ENCODE peak calls at places on chromosomes 7 and 10, in nine cellular contexts. F is HepG2, Z is H1, H is transverse colon, V is esophagus muscularis mucosa, U is prostate gland, X is spleen, Y is Panc1, Q is stomach. L is an unnamed sample.

GRCh38 chr10:111392159-111392558 is 315.3 kb downstream of the ADRA2A start:
- DNase-seq in F (no peak), Z (no peak), H (no peak), V (no peak), U (no peak), X (no peak), Y (no peak), Q (no peak), L (no peak)

GRCh38 chr7:144130730-144131129 is 7.8 kb downstream of the OR2A14 start:
- DNase-seq in F (no peak), Z (no peak), H (no peak), V (no peak), U (no peak), X (peak), Y (no peak), Q (no peak), L (no peak)

GRCh38 chr10:75530337-75530736 is 98.9 kb downstream of the LRMDA start:
- DNase-seq in F (no peak), Z (no peak), H (no peak), V (no peak), U (no peak), X (no peak), Y (no peak), Q (no peak), L (no peak)

GRCh38 chr7:37054631-37055300 is 330.5 kb upstream of the AOAH start:
- DNase-seq in F (no peak), Z (no peak), H (no peak), V (no peak), U (no peak), X (no peak), Y (no peak), Q (no peak), L (no peak)

GRCh38 chr7:124810605-124811004 is 45.0 kb upstream of the GPR37 start:
- DNase-seq in F (no peak), Z (no peak), H (no peak), V (no peak), U (no peak), X (no peak), Y (no peak), Q (no peak), L (no peak)

GRCh38 chr10:86361134-86362128 is 5.2 kb downstream of the GRID1 start:
- DNase-seq in F (no peak), Z (no peak), H (peak), V (no peak), U (no peak), X (peak), Y (no peak), Q (no peak), L (peak)

GRCh38 chr7:76069238-76069638 is 21.3 kb downstream of the MDH2 start:
- DNase-seq in F (no peak), Z (peak), H (peak), V (no peak), U (peak), X (no peak), Y (no peak), Q (peak), L (peak)

GRCh38 chr7:117731455-117731854 is 141.8 kb downstream of the CTTNBP2 start:
- DNase-seq in F (no peak), Z (no peak), H (no peak), V (no peak), U (no peak), X (no peak), Y (no peak), Q (no peak), L (no peak)

GRCh38 chr7:50346548-50347497 is 42.3 kb downstream of the IKZF1 start:
- DNase-seq in F (no peak), Z (no peak), H (no peak), V (no peak), U (no peak), X (no peak), Y (no peak), Q (no peak), L (no peak)

GRCh38 chr7:36764929-36765328 is 40.6 kb upstream of the AOAH start:
- DNase-seq in F (no peak), Z (no peak), H (no peak), V (no peak), U (no peak), X (no peak), Y (no peak), Q (no peak), L (no peak)

GRCh38 chr7:29349362-29349761 is 154.8 kb downstream of the CHN2 start:
- DNase-seq in F (no peak), Z (no peak), H (no peak), V (no peak), U (no peak), X (no peak), Y (no peak), Q (no peak), L (no peak)

GRCh38 chr10:118543714-118544400 is 51.6 kb downstream of the PRLHR start:
- DNase-seq in F (peak), Z (no peak), H (peak), V (peak), U (peak), X (no peak), Y (peak), Q (peak), L (no peak)

GRCh38 chr7:99109108-99110051 is 34.5 kb downstream of the SMURF1 start:
- DNase-seq in F (peak), Z (no peak), H (no peak), V (no peak), U (no peak), X (no peak), Y (no peak), Q (no peak), L (no peak)

GRCh38 chr10:95560288-95561199 is 627 bp downstream of the SORBS1 start:
- DNase-seq in F (no peak), Z (no peak), H (peak), V (no peak), U (peak), X (peak), Y (no peak), Q (peak), L (peak)

GRCh38 chr10:99656199-99657064 is 2.9 kb upstream of the ENTPD7 start:
- DNase-seq in F (no peak), Z (no peak), H (no peak), V (no peak), U (peak), X (no peak), Y (no peak), Q (no peak), L (no peak)

GRCh38 chr7:5417106-5418071 is 6.2 kb downstream of the TNRC18 start:
- DNase-seq in F (no peak), Z (no peak), H (no peak), V (no peak), U (no peak), X (no peak), Y (no peak), Q (peak), L (no peak)

GRCh38 chr10:120460776-120461175 is 3.7 kb downstream of the PLPP4 start:
- DNase-seq in F (no peak), Z (no peak), H (no peak), V (peak), U (no peak), X (no peak), Y (peak), Q (no peak), L (no peak)

GRCh38 chr7:44108768-44109750 is 4.9 kb downstream of the AEBP1 start:
- DNase-seq in F (no peak), Z (no peak), H (no peak), V (no peak), U (no peak), X (no peak), Y (no peak), Q (no peak), L (no peak)

GRCh38 chr10:124918906-124919305 is 23.0 kb upstream of the ZRANB1 start:
- DNase-seq in F (no peak), Z (no peak), H (no peak), V (no peak), U (no peak), X (no peak), Y (no peak), Q (no peak), L (no peak)

GRCh38 chr10:119250641-119251314 is 43.4 kb downstream of the GRK5 start:
- DNase-seq in F (no peak), Z (no peak), H (no peak), V (no peak), U (no peak), X (peak), Y (peak), Q (no peak), L (no peak)

GRCh38 chr10:66780796-66781195 is 145.0 kb upstream of the LRRTM3 start:
- DNase-seq in F (no peak), Z (no peak), H (no peak), V (no peak), U (no peak), X (no peak), Y (no peak), Q (no peak), L (no peak)

GRCh38 chr10:97334370-97335175 is at the start of gene FRAT2:
- DNase-seq in F (peak), Z (no peak), H (peak), V (peak), U (peak), X (peak), Y (peak), Q (peak), L (peak)

GRCh38 chr7:146575903-146576302 is 459.3 kb downstream of the CNTNAP2 start:
- DNase-seq in F (no peak), Z (no peak), H (no peak), V (no peak), U (no peak), X (no peak), Y (no peak), Q (no peak), L (no peak)

GRCh38 chr10:93058139-93058538 is 2.5 kb upstream of the CYP26C1 start:
- DNase-seq in F (no peak), Z (no peak), H (no peak), V (no peak), U (no peak), X (no peak), Y (peak), Q (no peak), L (no peak)

GRCh38 chr7:73872056-73872908 is 11.3 kb downstream of the TMEM270 start:
- DNase-seq in F (no peak), Z (no peak), H (no peak), V (no peak), U (no peak), X (no peak), Y (no peak), Q (no peak), L (no peak)

GRCh38 chr7:5525271-5526189 is 101.9 kb upstream of the TNRC18 start:
- DNase-seq in F (peak), Z (no peak), H (peak), V (no peak), U (no peak), X (no peak), Y (peak), Q (peak), L (peak)

GRCh38 chr7:114026486-114027089 is 107.8 kb upstream of the PPP1R3A start:
- DNase-seq in F (peak), Z (no peak), H (no peak), V (no peak), U (peak), X (no peak), Y (peak), Q (no peak), L (no peak)

GRCh38 chr10:14617850-14618249 is 156.8 kb downstream of the FAM107B start:
- DNase-seq in F (no peak), Z (no peak), H (no peak), V (no peak), U (no peak), X (no peak), Y (no peak), Q (no peak), L (no peak)

GRCh38 chr7:79523426-79523825 is 70.0 kb upstream of the MAGI2 start:
- DNase-seq in F (no peak), Z (no peak), H (no peak), V (no peak), U (no peak), X (no peak), Y (no peak), Q (no peak), L (no peak)

GRCh38 chr7:18974803-18975202 is 142.6 kb downstream of the TWIST1 start:
- DNase-seq in F (no peak), Z (no peak), H (no peak), V (no peak), U (no peak), X (no peak), Y (no peak), Q (no peak), L (no peak)

DNA sequence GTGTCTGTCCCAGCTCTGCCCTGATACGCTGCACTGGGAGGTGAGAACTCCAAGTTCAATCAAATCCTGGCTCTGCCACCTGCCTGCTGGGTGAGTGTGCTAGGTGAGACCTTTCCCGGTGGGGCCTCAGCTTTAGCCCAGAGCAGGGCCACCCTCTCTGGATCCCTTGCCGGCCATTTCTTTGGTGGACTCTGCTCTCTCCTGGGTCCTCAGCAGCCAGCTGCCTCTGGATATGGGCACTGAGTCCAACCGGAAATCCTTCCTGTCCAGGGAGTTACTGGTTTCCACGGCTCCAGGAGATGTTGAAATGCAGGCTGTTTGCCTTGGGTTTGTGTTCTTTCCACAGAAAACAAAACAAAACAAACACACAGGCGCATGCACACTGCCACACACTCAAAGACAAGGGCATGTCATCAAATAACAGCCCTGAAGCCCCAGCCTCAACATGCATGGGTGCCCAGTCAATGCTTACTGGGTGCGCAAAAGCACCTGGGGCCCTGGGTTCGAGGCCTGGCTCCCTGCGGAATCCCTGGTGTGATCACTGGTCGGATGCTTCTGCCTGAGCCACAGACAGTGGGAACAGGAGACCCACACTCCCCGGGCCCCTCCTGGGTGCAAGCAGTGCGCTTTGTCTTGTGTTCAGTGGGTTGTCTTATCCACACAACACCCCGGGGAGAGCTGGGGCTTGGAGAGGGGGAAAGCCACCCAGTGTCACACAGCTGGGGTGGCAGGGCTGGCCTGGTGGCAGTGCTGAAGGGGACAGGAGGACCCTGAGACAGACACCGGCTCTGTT is 33.1 kb downstream of the PPIF start:
- DNase-seq in F (peak), Z (no peak), H (peak), V (peak), U (no peak), X (no peak), Y (no peak), Q (peak), L (peak)
- H3K27ac ChIP-seq in F (peak), Z (no peak), H (peak), V (peak), U (peak), X (peak), Y (no peak), Q (peak), L (peak)

GRCh38 chr7:105648561-105649401 is 67.5 kb upstream of the EFCAB10 start:
- DNase-seq in F (peak), Z (no peak), H (peak), V (no peak), U (no peak), X (no peak), Y (no peak), Q (peak), L (no peak)
- TF ChIP-seq POLR2AphosphoS5 in F (no peak), Z (no peak), H (no peak), V (no peak), U (peak), X (no peak), Y (peak), Q (peak), L (no peak)

GRCh38 chr10:32952541-32953276 is 5.3 kb downstream of the ITGB1 start:
- DNase-seq in F (no peak), Z (no peak), H (no peak), V (no peak), U (no peak), X (no peak), Y (no peak), Q (no peak), L (no peak)

GRCh38 chr10:32951111-32951510 is 6.9 kb downstream of the ITGB1 start:
- DNase-seq in F (no peak), Z (no peak), H (no peak), V (no peak), U (no peak), X (no peak), Y (no peak), Q (no peak), L (no peak)

GRCh38 chr10:32950457-32951109 is 7.4 kb downstream of the ITGB1 start:
- DNase-seq in F (no peak), Z (no peak), H (no peak), V (no peak), U (no peak), X (no peak), Y (no peak), Q (no peak), L (no peak)

GRCh38 chr10:32953277-32953927 is 4.6 kb downstream of the ITGB1 start:
- DNase-seq in F (no peak), Z (no peak), H (no peak), V (no peak), U (no peak), X (no peak), Y (no peak), Q (no peak), L (no peak)

GRCh38 chr10:32952094-32952493 is 5.9 kb downstream of the ITGB1 start:
- DNase-seq in F (no peak), Z (no peak), H (no peak), V (no peak), U (no peak), X (no peak), Y (no peak), Q (no peak), L (no peak)
- H3K27ac ChIP-seq in F (no peak), Z (no peak), H (no peak), V (peak), U (no peak), X (no peak), Y (peak), Q (no peak), L (no peak)

GRCh38 chr10:30047430-30047829 is 12.0 kb downstream of the JCAD start:
- DNase-seq in F (no peak), Z (no peak), H (no peak), V (no peak), U (no peak), X (no peak), Y (no peak), Q (no peak), L (no peak)
- TF ChIP-seq POLR2AphosphoS5 in F (no peak), Z (no peak), H (no peak), V (no peak), U (no peak), X (no peak), Y (no peak), Q (no peak), L (no peak)

GRCh38 chr7:66640802-66641525 is 12.3 kb downstream of the KCTD7 start:
- DNase-seq in F (peak), Z (no peak), H (peak), V (no peak), U (peak), X (no peak), Y (no peak), Q (no peak), L (no peak)

GRCh38 chr7:66642186-66642585 is 13.5 kb downstream of the KCTD7 start:
- DNase-seq in F (no peak), Z (no peak), H (no peak), V (no peak), U (no peak), X (no peak), Y (no peak), Q (no peak), L (no peak)

GRCh38 chr7:66639773-66640172 is 11.1 kb downstream of the KCTD7 start:
- DNase-seq in F (no peak), Z (no peak), H (no peak), V (no peak), U (no peak), X (no peak), Y (no peak), Q (no peak), L (no peak)

GRCh38 chr7:66642932-66643331 is 14.3 kb downstream of the KCTD7 start:
- DNase-seq in F (no peak), Z (no peak), H (no peak), V (no peak), U (no peak), X (no peak), Y (no peak), Q (no peak), L (no peak)

GRCh38 chr7:66641526-66641871 is 12.8 kb downstream of the KCTD7 start:
- DNase-seq in F (no peak), Z (no peak), H (no peak), V (no peak), U (no peak), X (no peak), Y (no peak), Q (no peak), L (no peak)
- H3K27ac ChIP-seq in F (peak), Z (no peak), H (peak), V (no peak), U (peak), X (no peak), Y (no peak), Q (peak), L (no peak)

DNA sequence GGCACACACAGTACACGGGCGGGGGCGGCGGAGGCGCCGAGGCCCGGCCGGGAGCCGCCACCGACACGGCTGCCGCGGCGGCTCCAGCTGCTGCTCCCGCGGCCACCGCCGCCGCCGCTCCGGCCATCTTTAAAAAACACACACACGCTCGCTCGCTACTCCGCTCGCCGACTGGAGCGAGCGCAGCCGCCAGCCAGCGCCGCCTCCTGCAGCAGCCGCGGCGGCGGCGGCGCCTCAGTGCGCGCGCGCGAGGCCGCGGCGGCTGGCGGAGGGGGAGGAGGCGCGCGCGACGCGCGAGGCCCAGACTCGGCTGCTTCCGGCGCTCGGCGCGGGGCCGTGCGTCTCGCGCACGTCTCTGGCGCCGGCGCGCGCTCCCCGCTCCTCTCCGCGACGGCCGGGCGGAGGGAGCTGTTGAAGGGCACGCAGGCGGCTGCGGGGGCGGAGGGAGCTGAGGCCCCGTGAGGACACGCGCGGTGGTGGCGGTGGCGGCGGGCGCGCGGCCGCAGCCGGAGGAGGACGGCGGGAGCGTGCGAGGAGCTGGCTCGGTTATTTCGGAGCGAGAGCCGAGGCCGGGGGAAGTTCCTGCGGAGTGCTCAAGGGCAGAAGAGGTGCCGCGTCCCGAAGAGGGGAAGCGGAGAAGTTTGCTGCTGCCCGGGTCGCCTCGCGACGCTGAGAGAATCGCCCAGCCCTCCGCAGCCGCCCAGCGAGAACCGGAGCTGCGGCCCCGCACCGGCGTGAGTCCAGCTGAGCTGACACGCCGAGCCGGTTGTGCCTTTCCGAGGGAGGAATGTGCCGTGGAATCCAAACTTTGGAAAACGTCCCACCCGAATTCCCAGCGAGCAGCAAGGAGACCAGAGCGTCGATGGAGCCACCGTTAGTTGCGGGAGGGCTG is at the start of gene KDM7A:
- DNase-seq in F (peak), Z (peak), H (peak), V (peak), U (peak), X (peak), Y (no peak), Q (peak), L (peak)
- TF ChIP-seq POLR2AphosphoS5 in F (peak), Z (no peak), H (peak), V (peak), U (peak), X (peak), Y (peak), Q (peak), L (peak)

DNA sequence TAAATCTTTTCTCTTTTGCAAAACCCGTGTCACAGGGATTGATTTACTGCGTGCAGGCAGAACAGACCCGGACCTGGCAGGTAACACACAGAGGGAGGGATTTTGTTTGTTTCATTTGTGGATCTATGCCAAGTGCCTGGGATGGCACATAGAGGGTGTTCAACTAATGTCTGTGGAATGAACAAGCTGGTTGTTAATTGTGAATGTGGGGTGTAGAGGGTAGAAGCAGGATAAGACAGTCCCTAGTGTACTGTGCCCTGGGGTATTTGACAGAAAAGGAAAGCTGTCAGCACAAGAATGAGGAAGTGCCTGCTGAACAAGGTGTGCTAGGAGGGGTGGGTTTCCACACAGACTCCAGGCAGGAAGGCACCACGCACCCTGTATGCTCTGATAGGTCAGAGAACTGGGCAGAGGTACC is 331.8 kb downstream of the CALN1 start:
- DNase-seq in F (no peak), Z (no peak), H (no peak), V (no peak), U (no peak), X (no peak), Y (no peak), Q (no peak), L (no peak)
- H3K27ac ChIP-seq in F (no peak), Z (no peak), H (no peak), V (no peak), U (no peak), X (no peak), Y (no peak), Q (no peak), L (peak)